ENCODE peak calls at places on chromosome 21, in five cellular contexts. X, O, M, K and G are unnamed samples.
A peak's percentile ranks its signal among the peaks of the same experiment; 100 is the strongest.

GRCh38 chr21:17461014-17461413 is 51.8 kb upstream of the CXADR start:
- DNase-seq in K (no peak), X (no peak), O (no peak), M (no peak), G (peak; percentile 86)

GRCh38 chr21:40623550-40623949 is 223.4 kb downstream of the DSCAM start:
- DNase-seq in X (no peak), K (no peak), O (no peak), M (no peak), G (no peak)

GRCh38 chr21:18495553-18495952 is 92.0 kb upstream of the TMPRSS15 start:
- DNase-seq in O (no peak), M (no peak), X (no peak), K (no peak), G (no peak)

GRCh38 chr21:31108969-31109368 is 70.7 kb upstream of the KRTAP19-8 start:
- DNase-seq in K (no peak), M (no peak), O (no peak), X (no peak), G (peak; percentile 57)

GRCh38 chr21:19244502-19245187 is 841.1 kb upstream of the TMPRSS15 start:
- DNase-seq in M (no peak), K (no peak), O (no peak), X (no peak), G (no peak)

GRCh38 chr21:36839735-36840134 is 126.7 kb downstream of the HLCS start:
- DNase-seq in M (no peak), K (peak; percentile 48), O (no peak), X (no peak), G (no peak)

GRCh38 chr21:43893536-43894205 is 28.6 kb downstream of the AGPAT3 start:
- DNase-seq in X (no peak), M (no peak), K (no peak), O (no peak), G (no peak)

GRCh38 chr21:31260790-31261189 is 83.3 kb downstream of the TIAM1 start:
- DNase-seq in K (peak; percentile 83), M (no peak), X (no peak), O (no peak), G (peak; percentile 56)

GRCh38 chr21:37845535-37845934 is 70.7 kb downstream of the KCNJ6 start:
- DNase-seq in O (no peak), M (no peak), X (no peak), K (no peak), G (no peak)

GRCh38 chr21:37165606-37166005 is 92.6 kb downstream of the TTC3 start:
- DNase-seq in O (no peak), M (no peak), K (no peak), X (no peak), G (no peak)

GRCh38 chr21:16468191-16468590 is 738.4 kb downstream of the USP25 start:
- DNase-seq in M (no peak), O (no peak), K (no peak), X (no peak), G (no peak)

GRCh38 chr21:25895565-25896205 is 160.9 kb downstream of the GABPA start:
- DNase-seq in K (peak; percentile 63), M (no peak), O (no peak), X (no peak), G (peak; percentile 60)

GRCh38 chr21:25371831-25372434 is 235.3 kb downstream of the MRPL39 start:
- DNase-seq in X (no peak), O (no peak), M (no peak), K (no peak), G (no peak)

GRCh38 chr21:39088831-39089380 is 94.3 kb downstream of the PSMG1 start:
- DNase-seq in K (no peak), X (no peak), O (no peak), M (no peak), G (no peak)

GRCh38 chr21:17903029-17903806 is 84.1 kb upstream of the C21orf91 start:
- DNase-seq in K (peak; percentile 68), M (no peak), X (no peak), O (no peak), G (peak; percentile 50)

GRCh38 chr21:37780991-37781983 is 135.0 kb downstream of the KCNJ6 start:
- DNase-seq in O (no peak), M (no peak), X (no peak), K (peak; percentile 55), G (peak; percentile 53)

GRCh38 chr21:32101206-32101763 is 177.6 kb downstream of the MIS18A start:
- DNase-seq in M (no peak), K (no peak), X (no peak), O (no peak), G (no peak)

GRCh38 chr21:37551406-37552355 is 185.1 kb downstream of the DYRK1A start:
- DNase-seq in M (no peak), O (no peak), X (no peak), K (no peak), G (peak; percentile 9)

GRCh38 chr21:38486705-38487104 is 11.6 kb downstream of the ERG start:
- DNase-seq in O (no peak), K (peak; percentile 29), X (no peak), M (no peak), G (no peak)

GRCh38 chr21:25133939-25134338 is 473.3 kb downstream of the MRPL39 start:
- DNase-seq in O (no peak), X (no peak), M (no peak), K (no peak), G (no peak)

GRCh38 chr21:26469789-26470188 is 103.3 kb downstream of the CYYR1 start:
- DNase-seq in X (no peak), O (no peak), K (peak; percentile 19), M (no peak), G (peak; percentile 61)

GRCh38 chr21:38993561-38993960 is 187.8 kb downstream of the ETS2 start:
- DNase-seq in X (no peak), O (no peak), M (no peak), K (peak; percentile 40), G (peak; percentile 81)

GRCh38 chr21:29777155-29777554 is 162.6 kb downstream of the GRIK1 start:
- DNase-seq in K (no peak), M (no peak), O (no peak), X (no peak), G (no peak)

GRCh38 chr21:39676054-39676771 is 63.5 kb downstream of the B3GALT5 start:
- DNase-seq in K (no peak), O (no peak), X (no peak), M (no peak), G (peak; percentile 81)

GRCh38 chr21:29885491-29885890 is 54.3 kb downstream of the GRIK1 start:
- DNase-seq in X (no peak), M (no peak), O (no peak), K (no peak), G (no peak)

GRCh38 chr21:43805275-43805800 is 16.0 kb downstream of the RRP1 start:
- DNase-seq in X (no peak), K (no peak), O (no peak), M (no peak), G (no peak)

GRCh38 chr21:46148106-46148505 is 7.3 kb downstream of the FTCD start:
- DNase-seq in O (no peak), M (no peak), X (no peak), K (no peak), G (no peak)

DNA sequence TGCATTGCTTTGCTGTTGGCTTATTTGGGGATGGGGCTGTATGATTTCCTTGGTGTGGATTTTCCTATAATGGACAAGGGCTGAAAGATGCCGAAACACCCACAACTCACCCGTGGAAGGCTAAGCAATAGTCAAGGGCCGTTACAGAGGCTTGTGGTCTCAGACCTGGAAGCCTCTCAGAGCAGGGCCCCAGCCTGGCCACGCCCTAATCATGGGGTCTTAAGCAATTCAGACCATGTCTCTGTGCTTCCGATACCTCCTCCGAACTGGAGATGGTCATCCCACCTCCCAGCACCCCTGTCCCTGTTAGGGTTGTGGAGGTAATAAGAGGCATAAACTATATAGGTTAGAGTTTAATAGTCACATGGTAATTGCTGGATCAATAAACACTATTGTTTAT is 3.4 kb downstream of the ABCG1 start:
- DNase-seq in K (no peak), O (no peak), X (no peak), M (no peak), G (no peak)
- H2BK12ac ChIP-seq in K (no peak overlapping the region), O (no peak overlapping the region), X (no peak overlapping the region), M (no peak overlapping the region), G (no peak overlapping the region)

GRCh38 chr21:28235169-28235892 is 757.3 kb downstream of the LTN1 start:
- DNase-seq in K (no peak), O (peak; percentile 53), M (no peak), X (no peak), G (no peak)
- H3K18ac ChIP-seq in K (no peak overlapping the region), O (no peak overlapping the region), M (no peak overlapping the region), X (no peak overlapping the region), G (peak overlapping the region; percentile 64)

GRCh38 chr21:20257052-20257451 is 741.2 kb upstream of the NCAM2 start:
- DNase-seq in X (no peak), K (no peak), O (no peak), M (no peak), G (no peak)

GRCh38 chr21:20259035-20259867 is 739.0 kb upstream of the NCAM2 start:
- DNase-seq in X (no peak), O (no peak), K (no peak), M (no peak), G (peak; percentile 3)

GRCh38 chr21:20258542-20258941 is 739.7 kb upstream of the NCAM2 start:
- DNase-seq in M (no peak), K (no peak), O (no peak), X (no peak), G (no peak)

GRCh38 chr21:20253261-20253660 is 744.9 kb upstream of the NCAM2 start:
- DNase-seq in K (no peak), X (no peak), M (no peak), O (no peak), G (no peak)

DNA sequence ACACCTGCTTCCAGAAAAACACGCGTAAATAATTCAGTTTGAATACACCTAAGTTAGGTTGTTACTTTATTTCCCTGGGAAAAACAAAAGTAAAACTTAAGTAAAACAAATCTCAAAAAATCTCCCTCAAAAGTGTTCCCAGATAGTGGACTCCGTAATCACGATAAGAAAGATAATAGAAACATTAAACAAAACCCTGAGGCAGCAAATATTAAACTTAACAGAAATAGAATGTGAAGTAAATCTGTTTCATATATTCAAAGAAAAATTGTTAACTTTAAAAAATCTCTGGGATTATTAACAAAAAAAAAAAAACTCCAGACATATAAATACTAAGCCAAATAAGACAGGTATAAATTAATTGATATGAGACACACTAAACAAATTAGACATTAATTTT is 743.2 kb upstream of the NCAM2 start:
- DNase-seq in X (no peak), K (no peak), O (no peak), M (no peak), G (no peak)
- H2BK12ac ChIP-seq in X (no peak overlapping the region), K (no peak overlapping the region), O (no peak overlapping the region), M (no peak overlapping the region), G (no peak overlapping the region)

GRCh38 chr21:45074048-45074817 is at the start of gene ADARB1:
- DNase-seq in K (peak; percentile 72), X (peak; percentile 72), M (no peak), O (peak; percentile 76), G (peak; percentile 65)

GRCh38 chr21:45073301-45074047 is 906 bp upstream of the ADARB1 start:
- DNase-seq in X (no peak), O (no peak), M (no peak), K (peak; percentile 69), G (peak; percentile 49)

GRCh38 chr21:45074818-45075605 is 632 bp downstream of the ADARB1 start:
- DNase-seq in K (peak; percentile 63), O (peak; percentile 50), X (peak; percentile 39), M (no peak), G (peak; percentile 59)

GRCh38 chr21:45076245-45076661 is 1.9 kb downstream of the ADARB1 start:
- DNase-seq in M (no peak), O (peak; percentile 15), K (no peak), X (no peak), G (peak; percentile 31)

GRCh38 chr21:45075606-45076244 is 1.3 kb downstream of the ADARB1 start:
- DNase-seq in M (no peak), O (no peak), X (no peak), K (no peak), G (no peak)
- H3K18ac ChIP-seq in M (no peak overlapping the region), O (no peak overlapping the region), X (peak overlapping the region; percentile 81), K (peak overlapping the region; percentile 90), G (no peak overlapping the region)